ENCODE peak calls at places on chromosomes 2 and 18, in six cellular contexts. R, A, E, F, G and Y are unnamed samples.
A peak's percentile ranks its signal among the peaks of the same experiment; 100 is the strongest.

GRCh38 chr2:209619782-209620181 is 151.8 kb upstream of the UNC80 start:
- DNase-seq in R (no peak), A (no peak), E (no peak), F (no peak), G (no peak), Y (no peak)

GRCh38 chr18:57234346-57234745 is 87.5 kb downstream of the BOD1L2 start:
- DNase-seq in R (no peak), A (no peak), E (no peak), F (no peak), G (no peak), Y (no peak)

GRCh38 chr2:217429981-217430500 is 570.2 kb upstream of the TNP1 start:
- DNase-seq in R (no peak), A (no peak), E (no peak), F (no peak), G (no peak), Y (no peak)

GRCh38 chr2:237282568-237283128 is 131.3 kb downstream of the COL6A3 start:
- DNase-seq in R (no peak), A (no peak), E (no peak), F (no peak), G (no peak), Y (no peak)

GRCh38 chr2:9983413-9984216 is 32.1 kb downstream of the GRHL1 start:
- DNase-seq in R (no peak), A (no peak), E (no peak), F (no peak), G (no peak), Y (no peak)

GRCh38 chr2:136206613-136207012 is 88.7 kb upstream of the CXCR4 start:
- DNase-seq in R (peak; percentile 92), A (no peak), E (no peak), F (no peak), G (no peak), Y (peak; percentile 83)

GRCh38 chr18:48820483-48821250 is 130.1 kb downstream of the SMAD7 start:
- DNase-seq in R (peak; percentile 75), A (peak; percentile 34), E (no peak), F (no peak), G (no peak), Y (peak; percentile 1)

GRCh38 chr18:45012286-45012685 is 331.6 kb downstream of the SETBP1 start:
- DNase-seq in R (no peak), A (no peak), E (no peak), F (no peak), G (no peak), Y (no peak)

GRCh38 chr2:58866040-58866439 is 624.9 kb upstream of the FANCL start:
- DNase-seq in R (no peak), A (no peak), E (no peak), F (no peak), G (no peak), Y (no peak)

GRCh38 chr2:217703999-217704398 is 298.8 kb downstream of the TNS1 start:
- DNase-seq in R (no peak), A (no peak), E (no peak), F (no peak), G (no peak), Y (no peak)

GRCh38 chr2:96584017-96584416 is 47.5 kb downstream of the ARID5A start:
- DNase-seq in R (no peak), A (no peak), E (no peak), F (no peak), G (peak; percentile 60), Y (no peak)

GRCh38 chr2:83142934-83143333 is 1316.1 kb downstream of the SUCLG1 start:
- DNase-seq in R (no peak), A (no peak), E (no peak), F (no peak), G (no peak), Y (no peak)

GRCh38 chr2:10408649-10409579 is 39.2 kb downstream of the ODC1 start:
- DNase-seq in R (peak; percentile 96), A (peak; percentile 83), E (peak; percentile 88), F (peak; percentile 93), G (peak; percentile 87), Y (peak; percentile 87)

GRCh38 chr2:146124741-146125140 is 1604.8 kb upstream of the ZEB2 start:
- DNase-seq in R (no peak), A (no peak), E (no peak), F (no peak), G (no peak), Y (no peak)

GRCh38 chr2:238389985-238390682 is 36.6 kb upstream of the ASB1 start:
- DNase-seq in R (no peak), A (no peak), E (no peak), F (no peak), G (no peak), Y (peak; percentile 93)

GRCh38 chr2:76861708-76862107 is 660.5 kb downstream of the LRRTM4 start:
- DNase-seq in R (no peak), A (no peak), E (no peak), F (no peak), G (no peak), Y (no peak)

GRCh38 chr2:201194097-201194496 is 11.2 kb downstream of the CASP10 start:
- DNase-seq in R (no peak), A (no peak), E (no peak), F (no peak), G (no peak), Y (no peak)

GRCh38 chr2:8684421-8684884 is 2.6 kb downstream of the ID2 start:
- DNase-seq in R (no peak), A (no peak), E (no peak), F (peak; percentile 51), G (peak; percentile 56), Y (peak; percentile 72)

GRCh38 chr2:157479081-157480027 is 35.5 kb upstream of the CYTIP start:
- DNase-seq in R (no peak), A (no peak), E (no peak), F (no peak), G (no peak), Y (no peak)

GRCh38 chr2:12006841-12007240 is 260.4 kb downstream of the LPIN1 start:
- DNase-seq in R (no peak), A (no peak), E (no peak), F (no peak), G (no peak), Y (no peak)

GRCh38 chr2:172900871-172901270 is 165.2 kb downstream of the RAPGEF4 start:
- DNase-seq in R (no peak), A (no peak), E (no peak), F (no peak), G (no peak), Y (no peak)

GRCh38 chr18:3164381-3164780 is 55.4 kb downstream of the MYOM1 start:
- DNase-seq in R (no peak), A (no peak), E (no peak), F (no peak), G (no peak), Y (no peak)

GRCh38 chr2:26088038-26088643 is 54.3 kb downstream of the RAB10 start:
- DNase-seq in R (no peak), A (no peak), E (no peak), F (peak; percentile 48), G (no peak), Y (no peak)

GRCh38 chr2:106189764-106190468 is 4.2 kb downstream of the UXS1 start:
- DNase-seq in R (no peak), A (no peak), E (no peak), F (peak; percentile 10), G (no peak), Y (no peak)

GRCh38 chr2:71925268-71926097 is 222.2 kb downstream of the CYP26B1 start:
- DNase-seq in R (no peak), A (no peak), E (no peak), F (peak; percentile 15), G (no peak), Y (no peak)

GRCh38 chr2:154264024-154264423 is 392.3 kb downstream of the GALNT13 start:
- DNase-seq in R (no peak), A (no peak), E (no peak), F (peak; percentile 84), G (no peak), Y (no peak)

GRCh38 chr2:161412346-161412745 is 3.8 kb upstream of the TBR1 start:
- DNase-seq in R (no peak), A (no peak), E (no peak), F (no peak), G (no peak), Y (no peak)

GRCh38 chr2:48230834-48231233 is 299.1 kb upstream of the STON1 start:
- DNase-seq in R (no peak), A (no peak), E (no peak), F (no peak), G (no peak), Y (no peak)

GRCh38 chr2:58065248-58065647 is 18.6 kb downstream of the VRK2 start:
- DNase-seq in R (no peak), A (no peak), E (no peak), F (no peak), G (no peak), Y (no peak)

GRCh38 chr18:62187543-62188378 is 706 bp downstream of the RELCH start:
- DNase-seq in R (no peak), A (no peak), E (peak; percentile 37), F (peak; percentile 4), G (peak; percentile 36), Y (peak; percentile 19)
- TF ChIP-seq POLR2A in R (no peak), A (no peak), E (no peak), F (no peak), G (no peak), Y (no peak)

GRCh38 chr2:18425186-18425585 is 135.3 kb downstream of the RDH14 start:
- DNase-seq in R (no peak), A (no peak), E (no peak), F (no peak), G (no peak), Y (no peak)

GRCh38 chr2:18430996-18431748 is 129.3 kb downstream of the RDH14 start:
- DNase-seq in R (no peak), A (no peak), E (no peak), F (no peak), G (no peak), Y (no peak)

GRCh38 chr2:18432999-18433398 is 127.5 kb downstream of the RDH14 start:
- DNase-seq in R (no peak), A (no peak), E (no peak), F (no peak), G (no peak), Y (peak; percentile 31)

GRCh38 chr2:18426174-18426573 is 134.3 kb downstream of the RDH14 start:
- DNase-seq in R (no peak), A (no peak), E (no peak), F (no peak), G (no peak), Y (no peak)

GRCh38 chr2:18428516-18428915 is 131.9 kb downstream of the RDH14 start:
- DNase-seq in R (no peak), A (no peak), E (no peak), F (no peak), G (no peak), Y (no peak)
- H3K4me1 ChIP-seq in R (no peaks in the 10 kb centered on the region), A (no peaks in the 10 kb centered on the region), E (no peaks in the 10 kb centered on the region), F (no peaks in the 10 kb centered on the region), G (no peaks in the 10 kb centered on the region), Y (no peaks in the 10 kb centered on the region)

GRCh38 chr18:7946724-7947377 is 379.7 kb downstream of the PTPRM start:
- DNase-seq in R (no peak), A (no peak), E (no peak), F (peak; percentile 79), G (peak; percentile 66), Y (peak; percentile 31)
- TF ChIP-seq POLR2A in R (no peak), A (no peak), E (no peak), F (no peak), G (no peak), Y (no peak)

DNA sequence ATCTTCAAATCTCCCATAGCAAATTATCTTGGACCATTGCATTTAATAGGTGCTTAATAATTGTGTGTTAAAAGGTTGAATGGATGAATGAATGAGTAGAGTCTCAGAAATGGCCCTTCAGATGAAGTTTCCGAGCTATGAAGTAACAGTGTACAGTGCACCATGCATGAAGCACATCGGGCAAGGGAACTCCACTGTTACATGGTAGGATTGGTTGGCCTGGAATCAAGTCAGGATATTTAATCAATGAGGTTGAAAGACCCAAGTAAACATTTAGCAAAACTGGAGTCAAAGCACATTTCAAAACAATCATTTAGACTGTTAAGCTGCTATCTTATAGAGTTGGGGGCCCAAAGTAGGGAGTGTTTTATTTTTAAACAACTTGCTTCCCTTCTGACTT is 80.0 kb downstream of the APOB start:
- DNase-seq in R (no peak), A (no peak), E (no peak), F (no peak), G (no peak), Y (no peak)
- H3K4me1 ChIP-seq in R (no peaks in the 10 kb centered on the region), A (no peaks in the 10 kb centered on the region), E (no peaks in the 10 kb centered on the region), F (no peaks in the 10 kb centered on the region), G (no peaks in the 10 kb centered on the region), Y (no peaks in the 10 kb centered on the region)